ENCODE peak calls at places on chromosomes 2 and 18, in six cellular contexts. B is GM12878, G is thoracic aorta, L is OCI-LY7, Q is MCF 10A, O is activated T-helper 1 cell treated with Interleukin-2 at 50 U/mL for 16 hours. J is an unnamed sample.
A peak's percentile ranks its signal among the peaks of the same experiment; 100 is the strongest.

GRCh38 chr2:48510329-48510728 is 19.6 kb upstream of the STON1 start:
- DNase-seq in O (no peak), Q (no peak), G (no peak), B (no peak), L (no peak), J (no peak)

GRCh38 chr2:10180271-10180670 is 57.7 kb downstream of the RRM2 start:
- DNase-seq in Q (no peak), G (no peak), B (no peak), L (no peak), O (no peak), J (no peak)

GRCh38 chr18:74196220-74197119 is 48.1 kb downstream of the TIMM21 start:
- DNase-seq in B (peak; percentile 36), O (peak; percentile 17), G (no peak), Q (peak; percentile 75), L (peak; percentile 64), J (peak; percentile 83)

GRCh38 chr2:28318023-28318422 is 74.6 kb upstream of the FOSL2 start:
- DNase-seq in O (no peak), B (no peak), G (no peak), L (no peak), Q (no peak), J (no peak)

GRCh38 chr2:107809835-107810234 is 16.9 kb upstream of the RGPD4 start:
- DNase-seq in G (no peak), L (no peak), Q (no peak), O (no peak), B (no peak), J (no peak)

GRCh38 chr2:113103958-113104627 is 23.3 kb upstream of the IL1RN start:
- DNase-seq in Q (no peak), B (no peak), L (no peak), G (no peak), O (no peak), J (no peak)

GRCh38 chr2:10709290-10709939 is 12.0 kb upstream of the ATP6V1C2 start:
- DNase-seq in Q (peak; percentile 71), B (no peak), O (no peak), G (no peak), L (peak; percentile 12), J (peak; percentile 21)

GRCh38 chr2:228321019-228321418 is 139.5 kb upstream of the SPHKAP start:
- DNase-seq in Q (no peak), O (no peak), B (no peak), L (no peak), G (no peak), J (no peak)

GRCh38 chr2:7847321-7847720 is 834.5 kb upstream of the ID2 start:
- DNase-seq in Q (no peak), L (no peak), O (no peak), G (no peak), B (no peak), J (no peak)

GRCh38 chr2:190677255-190677654 is 28.4 kb downstream of the NAB1 start:
- DNase-seq in O (no peak), Q (no peak), B (no peak), L (no peak), G (no peak), J (no peak)

GRCh38 chr2:187553908-187554703 is at the start of gene TFPI:
- DNase-seq in G (no peak), L (no peak), B (no peak), O (no peak), Q (peak; percentile 72), J (peak; percentile 56)

GRCh38 chr2:135741043-135741394 is 636 bp upstream of the UBXN4 start:
- DNase-seq in Q (no peak), G (no peak), B (no peak), O (no peak), L (no peak), J (no peak)

J was measured in small intestine.